ENCODE peak calls at places on chromosomes 12 and 14, in five cellular contexts. Z, E, Q, K and L are unnamed samples.

GRCh38 chr12:19507823-19508222 is 68.5 kb downstream of the AEBP2 start:
- DNase-seq in E (peak), Z (no peak), K (no peak), Q (no peak), L (no peak)

GRCh38 chr14:36659010-36659821 is 2.4 kb upstream of the PAX9 start:
- DNase-seq in Q (no peak), K (no peak), Z (no peak), E (no peak), L (no peak)

GRCh38 chr12:29799591-29799990 is 15.8 kb upstream of the TMTC1 start:
- DNase-seq in E (no peak), K (no peak), Z (no peak), Q (no peak), L (no peak)

GRCh38 chr14:84162658-84163057 is 1367.3 kb upstream of the FLRT2 start:
- DNase-seq in E (no peak), Z (no peak), K (no peak), Q (no peak), L (no peak)

GRCh38 chr12:19404232-19404880 is 34.9 kb upstream of the AEBP2 start:
- DNase-seq in E (no peak), Q (peak), Z (no peak), K (no peak), L (no peak)

GRCh38 chr12:72264548-72265175 is 7.5 kb upstream of the TRHDE start:
- DNase-seq in K (no peak), E (no peak), Q (no peak), Z (no peak), L (no peak)

GRCh38 chr14:80419339-80419738 is 208.0 kb upstream of the DIO2 start:
- DNase-seq in K (no peak), E (no peak), Q (no peak), Z (no peak), L (no peak)

GRCh38 chr14:31090872-31091764 is 64.9 kb upstream of the STRN3 start:
- DNase-seq in E (peak), Q (no peak), Z (no peak), K (no peak), L (no peak)

GRCh38 chr14:68564826-68565760 is 227.8 kb downstream of the ZFP36L1 start:
- DNase-seq in Z (no peak), Q (no peak), K (no peak), E (peak), L (no peak)

GRCh38 chr14:77200406-77200985 is 18.9 kb downstream of the TMEM63C start:
- DNase-seq in Z (no peak), Q (no peak), E (no peak), K (no peak), L (no peak)

GRCh38 chr12:100447405-100447804 is 26.3 kb upstream of the NR1H4 start:
- DNase-seq in K (no peak), Q (no peak), E (no peak), Z (no peak), L (no peak)

GRCh38 chr14:77955816-77956796 is 156.2 kb downstream of the ADCK1 start:
- DNase-seq in Z (no peak), K (no peak), Q (no peak), E (no peak), L (no peak)

GRCh38 chr12:23084236-23084995 is 459.4 kb downstream of the ETNK1 start:
- DNase-seq in E (peak), Q (no peak), Z (no peak), K (no peak), L (no peak)

GRCh38 chr14:74945261-74945851 is 10.0 kb downstream of the PGF start:
- DNase-seq in Z (peak), K (no peak), Q (peak), E (peak), L (no peak)

GRCh38 chr12:6205761-6206160 is 5.6 kb downstream of the CD9 start:
- DNase-seq in K (no peak), Z (no peak), E (no peak), Q (no peak), L (no peak)

GRCh38 chr14:29529418-29529817 is 398.2 kb downstream of the PRKD1 start:
- DNase-seq in Q (no peak), K (no peak), Z (no peak), E (no peak), L (no peak)

GRCh38 chr12:93908846-93909592 is 231.8 kb downstream of the CRADD start:
- DNase-seq in Z (no peak), K (no peak), Q (no peak), E (peak), L (no peak)

GRCh38 chr12:99043319-99043914 is 398.3 kb downstream of the APAF1 start:
- DNase-seq in Z (peak), K (peak), E (peak), Q (peak), L (peak)

GRCh38 chr12:75599061-75599460 is 87.7 kb upstream of the KRR1 start:
- DNase-seq in E (no peak), K (no peak), Q (no peak), Z (no peak), L (no peak)

GRCh38 chr12:6778212-6778570 is 5.9 kb downstream of the LAG3 start:
- DNase-seq in Q (no peak), E (no peak), K (no peak), Z (no peak), L (no peak)

GRCh38 chr12:92055877-92056276 is 89.8 kb downstream of the BTG1 start:
- DNase-seq in Z (peak), Q (peak), K (peak), E (no peak), L (no peak)

GRCh38 chr12:132356686-132357622 is 27.6 kb upstream of the GALNT9 start:
- DNase-seq in K (no peak), Z (no peak), Q (no peak), E (peak), L (no peak)

GRCh38 chr14:81400852-81401251 is 728 bp upstream of the STON2 start:
- DNase-seq in K (no peak), E (peak), Q (peak), Z (no peak), L (no peak)

GRCh38 chr14:32473476-32473875 is 144.4 kb downstream of the AKAP6 start:
- DNase-seq in E (peak), Z (no peak), K (no peak), Q (no peak), L (no peak)

GRCh38 chr12:53180931-53181645 is 363 bp upstream of the CSAD start:
- DNase-seq in E (peak), Q (peak), Z (peak), K (peak), L (peak)

GRCh38 chr12:9098115-9098452 is 17.6 kb downstream of the A2M start:
- DNase-seq in E (no peak), Z (no peak), Q (no peak), K (no peak), L (no peak)

GRCh38 chr14:55532645-55533309 is 47.2 kb upstream of the KTN1 start:
- DNase-seq in K (no peak), Q (no peak), E (no peak), Z (no peak), L (no peak)

GRCh38 chr14:24334431-24335271 is at the start of gene ADCY4:
- DNase-seq in Q (no peak), K (no peak), E (no peak), Z (no peak), L (no peak)

GRCh38 chr14:93316716-93317115 is 16.1 kb downstream of the BTBD7 start:
- DNase-seq in E (peak), Q (no peak), K (no peak), Z (no peak), L (no peak)

GRCh38 chr12:66269757-66270383 is 32.4 kb upstream of the HELB start:
- DNase-seq in Q (peak), Z (no peak), K (no peak), E (peak), L (no peak)

GRCh38 chr12:109523071-109523470 is 45.6 kb downstream of the UBE3B start:
- DNase-seq in Q (no peak), E (no peak), Z (no peak), K (no peak), L (no peak)

GRCh38 chr14:64113279-64113678 is 180.9 kb downstream of the ESR2 start:
- DNase-seq in Q (no peak), K (no peak), Z (no peak), E (no peak), L (no peak)

GRCh38 chr12:26226629-26227375 is 31.4 kb downstream of the SSPN start:
- DNase-seq in K (no peak), Q (no peak), E (peak), Z (no peak), L (no peak)

GRCh38 chr12:83818888-83819287 is 1093.7 kb downstream of the SLC6A15 start:
- DNase-seq in Q (no peak), E (no peak), Z (no peak), K (no peak), L (no peak)

GRCh38 chr14:101563654-101564443 is 2.6 kb downstream of the DIO3 start:
- DNase-seq in Z (no peak), K (no peak), E (no peak), Q (no peak), L (no peak)

GRCh38 chr12:81520064-81520945 is 238.8 kb downstream of the PPFIA2 start:
- DNase-seq in Z (no peak), K (no peak), E (peak), Q (no peak), L (no peak)